ENCODE peak calls at places on chromosomes 3 and 15, in ten cellular contexts. V is neural progenitor cell; T is substantia nigra; L is heart right ventricle; M is CD8-positive, alpha-beta memory T cell; P is stomach; H is right lobe of liver; X is H9; Y is A549; W is PC-3. Q is an unnamed sample.

GRCh38 chr15:73717206-73717605 is 33.0 kb downstream of the CD276 start:
- DNase-seq in V (no peak), T (no peak), L (no peak), M (no peak), P (no peak), H (no peak), X (no peak), Y (no peak), W (no peak), Q (no peak)

GRCh38 chr3:102084712-102085111 is 235.4 kb downstream of the NFKBIZ start:
- DNase-seq in V (no peak), T (no peak), L (no peak), M (no peak), P (no peak), H (no peak), X (no peak), Y (no peak), W (no peak), Q (no peak)

GRCh38 chr3:38136272-38136806 is 588 bp downstream of the ACAA1 start:
- DNase-seq in V (no peak), T (no peak), L (no peak), M (no peak), P (peak), H (no peak), X (no peak), Y (no peak), W (no peak), Q (no peak)

GRCh38 chr3:186427627-186428026 is 65.6 kb upstream of the DGKG start:
- DNase-seq in V (no peak), T (no peak), L (peak), M (no peak), P (no peak), H (no peak), X (no peak), Y (no peak), W (no peak), Q (no peak)

GRCh38 chr3:24450142-24450932 is 44.3 kb downstream of the THRB start:
- DNase-seq in V (no peak), T (no peak), L (no peak), M (no peak), P (no peak), H (no peak), X (no peak), Y (no peak), W (peak), Q (no peak)

GRCh38 chr15:48858401-48858800 is 19.5 kb upstream of the EID1 start:
- DNase-seq in V (no peak), T (no peak), L (no peak), M (no peak), P (no peak), H (no peak), X (no peak), Y (peak), W (peak), Q (no peak)

GRCh38 chr3:188296761-188297689 is 143.1 kb downstream of the LPP start:
- DNase-seq in V (no peak), T (no peak), L (no peak), M (no peak), P (no peak), H (no peak), X (no peak), Y (peak), W (peak), Q (no peak)

GRCh38 chr3:38916706-38917105 is 100.7 kb upstream of the SCN10A start:
- DNase-seq in V (no peak), T (no peak), L (no peak), M (no peak), P (no peak), H (no peak), X (no peak), Y (no peak), W (no peak), Q (no peak)

GRCh38 chr3:184335661-184336483 is 1.5 kb upstream of the FAM131A start:
- DNase-seq in V (peak), T (peak), L (peak), M (peak), P (peak), H (peak), X (peak), Y (peak), W (peak), Q (peak)

GRCh38 chr3:10115326-10116137 is at the start of gene BRK1:
- DNase-seq in V (peak), T (peak), L (peak), M (peak), P (peak), H (peak), X (peak), Y (peak), W (peak), Q (peak)

GRCh38 chr3:10561942-10562565 is 56.7 kb upstream of the ATP2B2 start:
- DNase-seq in V (no peak), T (no peak), L (no peak), M (no peak), P (no peak), H (no peak), X (no peak), Y (no peak), W (no peak), Q (peak)

GRCh38 chr3:52490938-52491526 is 4.1 kb upstream of the STAB1 start:
- DNase-seq in V (no peak), T (no peak), L (peak), M (no peak), P (no peak), H (peak), X (no peak), Y (no peak), W (no peak), Q (no peak)

GRCh38 chr15:65067645-65068416 is at the start of gene RASL12:
- DNase-seq in V (peak), T (no peak), L (no peak), M (no peak), P (no peak), H (no peak), X (peak), Y (no peak), W (no peak), Q (peak)

GRCh38 chr15:36050899-36051298 is 504.9 kb upstream of the DPH6 start:
- DNase-seq in V (peak), T (no peak), L (no peak), M (no peak), P (no peak), H (no peak), X (no peak), Y (no peak), W (no peak), Q (no peak)

GRCh38 chr15:101723161-101723873 is 956 bp downstream of the TARS3 start:
- DNase-seq in V (no peak), T (no peak), L (no peak), M (peak), P (no peak), H (no peak), X (no peak), Y (no peak), W (peak), Q (no peak)

GRCh38 chr3:142445816-142446254 is 2.0 kb downstream of the XRN1 start:
- DNase-seq in V (no peak), T (no peak), L (no peak), M (no peak), P (no peak), H (no peak), X (no peak), Y (no peak), W (peak), Q (no peak)

GRCh38 chr3:114383875-114384557 is 90.2 kb downstream of the TIGIT start:
- DNase-seq in V (peak), T (peak), L (peak), M (peak), P (peak), H (peak), X (peak), Y (peak), W (peak), Q (peak)

GRCh38 chr3:135629696-135630408 is 335.7 kb upstream of the PPP2R3A start:
- DNase-seq in V (peak), T (no peak), L (no peak), M (no peak), P (no peak), H (no peak), X (no peak), Y (no peak), W (no peak), Q (no peak)

GRCh38 chr15:78055923-78056713 is 21.4 kb downstream of the TBC1D2B start:
- DNase-seq in V (peak), T (no peak), L (no peak), M (no peak), P (no peak), H (peak), X (no peak), Y (peak), W (peak), Q (no peak)

GRCh38 chr3:124395584-124396340 is 334.5 kb upstream of the UMPS start:
- DNase-seq in V (no peak), T (no peak), L (peak), M (no peak), P (no peak), H (peak), X (no peak), Y (no peak), W (no peak), Q (no peak)

GRCh38 chr15:48533982-48534381 is 111.5 kb downstream of the FBN1 start:
- DNase-seq in V (no peak), T (no peak), L (no peak), M (no peak), P (no peak), H (no peak), X (no peak), Y (no peak), W (no peak), Q (no peak)

GRCh38 chr3:57062119-57062631 is 1.7 kb downstream of the SPATA12 start:
- DNase-seq in V (peak), T (no peak), L (peak), M (no peak), P (no peak), H (no peak), X (peak), Y (no peak), W (no peak), Q (no peak)

GRCh38 chr3:57064615-57065014 is 4.2 kb downstream of the SPATA12 start:
- DNase-seq in V (no peak), T (no peak), L (no peak), M (no peak), P (no peak), H (no peak), X (no peak), Y (no peak), W (no peak), Q (no peak)

GRCh38 chr3:57061556-57061955 is 1.1 kb downstream of the SPATA12 start:
- DNase-seq in V (no peak), T (no peak), L (no peak), M (no peak), P (no peak), H (no peak), X (no peak), Y (no peak), W (peak), Q (no peak)

GRCh38 chr3:57065588-57065987 is 5.1 kb downstream of the SPATA12 start:
- DNase-seq in V (no peak), T (no peak), L (no peak), M (no peak), P (no peak), H (no peak), X (peak), Y (no peak), W (peak), Q (no peak)

GRCh38 chr3:57063027-57063426 is 2.6 kb downstream of the SPATA12 start:
- DNase-seq in V (no peak), T (no peak), L (no peak), M (no peak), P (no peak), H (no peak), X (no peak), Y (no peak), W (no peak), Q (no peak)
- H3K27ac ChIP-seq in V (no peak), T (peak), L (no peak), M (no peak), P (peak), H (no peak), X (no peak), Y (peak), W (no peak), Q (no peak)

GRCh38 chr3:45537596-45537959 is 57.0 kb upstream of the LIMD1 start:
- DNase-seq in V (no peak), T (no peak), L (no peak), M (no peak), P (no peak), H (no peak), X (no peak), Y (no peak), W (no peak), Q (no peak)
- H3K27ac ChIP-seq in V (no peak), T (no peak), L (peak), M (no peak), P (peak), H (peak), X (no peak), Y (no peak), W (no peak), Q (peak)

GRCh38 chr3:13544951-13545651 is 3.8 kb upstream of the FBLN2 start:
- DNase-seq in V (no peak), T (no peak), L (no peak), M (no peak), P (no peak), H (no peak), X (peak), Y (no peak), W (no peak), Q (no peak)
- H3K27ac ChIP-seq in V (no peak), T (no peak), L (no peak), M (no peak), P (no peak), H (no peak), X (no peak), Y (peak), W (no peak), Q (no peak)

DNA sequence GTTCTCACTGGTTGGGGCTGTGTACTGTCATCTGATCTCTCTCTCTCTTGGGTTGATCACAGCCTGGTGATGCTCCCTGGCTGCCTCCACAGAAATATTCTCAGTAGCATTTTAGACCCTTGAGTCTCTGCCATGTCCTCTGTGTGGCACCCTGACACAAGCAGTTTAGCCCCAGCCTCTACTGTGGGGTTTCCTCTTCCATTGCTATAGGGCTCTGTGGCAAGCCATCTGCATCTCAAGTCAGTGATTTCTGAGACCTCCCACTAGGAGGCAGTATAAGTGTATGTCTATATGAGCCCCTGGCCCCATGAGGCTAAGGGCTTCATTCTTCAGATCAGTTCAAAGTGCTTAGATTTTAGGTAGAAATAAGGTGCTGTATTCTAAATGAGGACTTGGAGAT is 50.6 kb upstream of the PLAAT1 start:
- DNase-seq in V (peak), T (no peak), L (no peak), M (no peak), P (no peak), H (no peak), X (peak), Y (peak), W (peak), Q (no peak)
- H3K27ac ChIP-seq in V (no peak), T (no peak), L (no peak), M (no peak), P (no peak), H (no peak), X (no peak), Y (no peak), W (no peak), Q (no peak)

GRCh38 chr3:190265126-190265525 is 57.1 kb downstream of the CLDN1 start:
- DNase-seq in V (no peak), T (no peak), L (no peak), M (no peak), P (no peak), H (no peak), X (no peak), Y (no peak), W (no peak), Q (no peak)
- H3K27ac ChIP-seq in V (no peak), T (no peak), L (no peak), M (no peak), P (no peak), H (no peak), X (no peak), Y (no peak), W (peak), Q (no peak)

GRCh38 chr3:65619391-65620298 is 419.1 kb downstream of the MAGI1 start:
- DNase-seq in V (no peak), T (no peak), L (no peak), M (no peak), P (no peak), H (no peak), X (no peak), Y (no peak), W (no peak), Q (no peak)

GRCh38 chr3:65617209-65617608 is 421.5 kb downstream of the MAGI1 start:
- DNase-seq in V (no peak), T (no peak), L (no peak), M (no peak), P (no peak), H (no peak), X (no peak), Y (no peak), W (no peak), Q (no peak)

GRCh38 chr3:65618599-65618998 is 420.1 kb downstream of the MAGI1 start:
- DNase-seq in V (no peak), T (no peak), L (no peak), M (no peak), P (no peak), H (no peak), X (no peak), Y (no peak), W (no peak), Q (no peak)

GRCh38 chr3:65616563-65616962 is 422.2 kb downstream of the MAGI1 start:
- DNase-seq in V (no peak), T (no peak), L (no peak), M (no peak), P (no peak), H (no peak), X (no peak), Y (no peak), W (no peak), Q (no peak)

DNA sequence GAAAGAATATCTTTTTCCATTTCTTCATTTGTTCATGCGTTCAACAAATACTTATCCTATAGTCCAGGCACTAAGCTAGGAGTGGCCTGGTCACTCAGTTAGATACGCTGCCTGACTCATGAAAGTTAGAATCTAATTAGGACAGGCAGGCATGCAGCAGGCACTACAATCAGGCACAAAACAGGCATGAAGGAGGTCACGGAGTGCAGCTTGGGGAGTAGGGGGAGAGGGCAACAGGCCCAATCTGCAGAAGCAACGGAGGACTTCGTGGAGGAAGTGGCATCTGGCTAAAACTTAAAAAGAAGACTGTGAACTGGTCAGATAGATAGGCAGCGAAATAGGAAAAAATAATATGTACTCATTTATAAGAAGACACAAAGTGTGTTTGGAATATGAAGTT is 420.9 kb downstream of the MAGI1 start:
- DNase-seq in V (no peak), T (no peak), L (no peak), M (no peak), P (no peak), H (no peak), X (no peak), Y (no peak), W (no peak), Q (no peak)
- H3K27ac ChIP-seq in V (no peak), T (no peak), L (no peak), M (no peak), P (no peak), H (no peak), X (no peak), Y (no peak), W (no peak), Q (no peak)

GRCh38 chr3:50168791-50169190 is 13.7 kb downstream of the SEMA3F start:
- DNase-seq in V (peak), T (no peak), L (no peak), M (no peak), P (no peak), H (no peak), X (no peak), Y (no peak), W (no peak), Q (no peak)
- H3K27ac ChIP-seq in V (peak), T (no peak), L (peak), M (no peak), P (peak), H (no peak), X (no peak), Y (peak), W (peak), Q (peak)

DNA sequence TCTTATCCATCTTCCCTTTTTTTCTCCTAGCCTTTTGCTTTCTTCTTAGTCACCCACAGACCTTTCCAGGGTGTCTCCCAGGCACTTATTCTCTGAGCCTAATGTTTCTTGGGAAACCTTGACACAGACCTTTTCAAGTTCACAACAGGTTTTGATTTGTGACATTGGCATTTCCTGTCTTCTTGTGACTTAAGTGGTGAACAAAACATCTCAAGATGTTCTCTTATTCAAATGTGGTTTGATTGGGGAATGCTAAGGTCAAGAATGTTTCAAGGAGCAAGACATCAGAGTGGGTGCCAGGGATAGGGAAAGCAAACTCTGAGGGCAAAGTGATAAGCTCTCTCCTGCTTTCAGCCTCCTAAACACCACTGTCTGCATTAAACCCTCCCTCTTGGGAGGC is 68.2 kb upstream of the GSK3B start:
- DNase-seq in V (no peak), T (no peak), L (no peak), M (no peak), P (no peak), H (no peak), X (no peak), Y (no peak), W (no peak), Q (no peak)
- H3K27ac ChIP-seq in V (no peak), T (no peak), L (no peak), M (no peak), P (peak), H (no peak), X (no peak), Y (peak), W (no peak), Q (no peak)

Q was measured in upper lobe of right lung.